ENCODE peak calls at places on chromosomes 13 and 19, in four cellular contexts. B is effector CD4-positive, alpha-beta T cell; O is GM13977; E is fibroblast of mammary gland. Q is an unnamed sample.

GRCh38 chr19:411723-412355 is 2.9 kb upstream of the C2CD4C start:
- DNase-seq in B (no peak), O (no peak), E (no peak), Q (no peak)

GRCh38 chr19:31529121-31529520 is 179.9 kb upstream of the TSHZ3 start:
- DNase-seq in B (no peak), O (no peak), E (no peak), Q (no peak)

GRCh38 chr13:109784590-109785140 is 1.7 kb downstream of the IRS2 start:
- DNase-seq in B (peak; percentile 46), O (no peak), E (peak; percentile 59), Q (peak; percentile 76)

GRCh38 chr19:38430931-38431330 is 2.6 kb upstream of the RYR1 start:
- DNase-seq in B (no peak), O (no peak), E (no peak), Q (no peak)

GRCh38 chr13:29937836-29938235 is 87.4 kb upstream of the UBL3 start:
- DNase-seq in B (peak; percentile 17), O (no peak), E (no peak), Q (no peak)

GRCh38 chr13:101511766-101512165 is 59.3 kb downstream of the ITGBL1 start:
- DNase-seq in B (no peak), O (no peak), E (peak; percentile 50), Q (no peak)

GRCh38 chr13:43085545-43085944 is 62.2 kb downstream of the DNAJC15 start:
- DNase-seq in B (no peak), O (no peak), E (peak; percentile 65), Q (peak; percentile 17)

GRCh38 chr19:50432221-50432626 is 468 bp upstream of the MYBPC2 start:
- DNase-seq in B (no peak), O (no peak), E (no peak), Q (no peak)

GRCh38 chr13:22662771-22663170 is 518.0 kb upstream of the SGCG start:
- DNase-seq in B (no peak), O (no peak), E (no peak), Q (no peak)

GRCh38 chr13:28637714-28638355 is 21.1 kb upstream of the POMP start:
- DNase-seq in B (no peak), O (no peak), E (no peak), Q (no peak)

GRCh38 chr19:46775642-46776258 is 12.6 kb downstream of the SLC1A5 start:
- DNase-seq in B (no peak), O (no peak), E (no peak), Q (no peak)

GRCh38 chr19:2617393-2618165 is 84.9 kb downstream of the GNG7 start:
- DNase-seq in B (no peak), O (no peak), E (no peak), Q (no peak)

GRCh38 chr13:102631198-102631597 is 34.4 kb downstream of the TPP2 start:
- DNase-seq in B (no peak), O (no peak), E (no peak), Q (no peak)

GRCh38 chr19:11964496-11964857 is 363 bp upstream of the ZNF763 start:
- DNase-seq in B (no peak), O (no peak), E (no peak), Q (no peak)

GRCh38 chr19:42003506-42004294 is 9.7 kb upstream of the ATP1A3 start:
- DNase-seq in B (no peak), O (no peak), E (no peak), Q (no peak)

Q was measured in immature natural killer cell.